ENCODE peak calls at places on chromosomes 1 and 21, in five cellular contexts. R is heart left ventricle; F is aorta; X is Peyer's patch; Z is CD8-positive, alpha-beta T cell. Y is an unnamed sample.

GRCh38 chr1:47231314-47232186 is 475 bp downstream of the TAL1 start:
- DNase-seq in R (peak; percentile 58), F (no peak), X (peak; percentile 53), Z (peak; percentile 53), Y (no peak)

GRCh38 chr21:26966360-26966977 is 419 bp downstream of the ADAMTS5 start:
- DNase-seq in R (no peak), F (no peak), X (no peak), Z (no peak), Y (no peak)

GRCh38 chr1:58821309-58821708 is 37.5 kb upstream of the JUN start:
- DNase-seq in R (no peak), F (no peak), X (no peak), Z (no peak), Y (no peak)

GRCh38 chr1:212698467-212699103 is 1.1 kb downstream of the BATF3 start:
- DNase-seq in R (no peak), F (no peak), X (no peak), Z (no peak), Y (no peak)

GRCh38 chr1:94025383-94026340 is 95.3 kb downstream of the ABCA4 start:
- DNase-seq in R (no peak), F (no peak), X (no peak), Z (no peak), Y (no peak)

GRCh38 chr1:235946570-235946981 is 79.9 kb upstream of the LYST start:
- DNase-seq in R (no peak), F (no peak), X (no peak), Z (no peak), Y (no peak)

GRCh38 chr1:243595527-243596206 is 254.4 kb downstream of the AKT3 start:
- DNase-seq in R (no peak), F (no peak), X (no peak), Z (no peak), Y (no peak)

GRCh38 chr1:204127597-204128242 is 24.1 kb downstream of the ETNK2 start:
- DNase-seq in R (peak; percentile 59), F (peak; percentile 89), X (peak; percentile 68), Z (no peak), Y (no peak)

GRCh38 chr1:166910396-166910994 is 34.4 kb upstream of the TADA1 start:
- DNase-seq in R (peak; percentile 57), F (no peak), X (peak; percentile 93), Z (peak; percentile 77), Y (peak; percentile 51)

GRCh38 chr1:171730052-171730451 is 11.8 kb downstream of the VAMP4 start:
- DNase-seq in R (no peak), F (no peak), X (no peak), Z (no peak), Y (no peak)

GRCh38 chr1:178168535-178168934 is 74.6 kb downstream of the RASAL2 start:
- DNase-seq in R (no peak), F (no peak), X (no peak), Z (no peak), Y (no peak)

GRCh38 chr1:178161516-178161915 is 67.6 kb downstream of the RASAL2 start:
- DNase-seq in R (no peak), F (no peak), X (no peak), Z (no peak), Y (no peak)

GRCh38 chr1:178166625-178167024 is 72.7 kb downstream of the RASAL2 start:
- DNase-seq in R (no peak), F (no peak), X (no peak), Z (no peak), Y (no peak)

GRCh38 chr1:178160736-178161475 is 67.0 kb downstream of the RASAL2 start:
- DNase-seq in R (no peak), F (no peak), X (no peak), Z (no peak), Y (no peak)

DNA sequence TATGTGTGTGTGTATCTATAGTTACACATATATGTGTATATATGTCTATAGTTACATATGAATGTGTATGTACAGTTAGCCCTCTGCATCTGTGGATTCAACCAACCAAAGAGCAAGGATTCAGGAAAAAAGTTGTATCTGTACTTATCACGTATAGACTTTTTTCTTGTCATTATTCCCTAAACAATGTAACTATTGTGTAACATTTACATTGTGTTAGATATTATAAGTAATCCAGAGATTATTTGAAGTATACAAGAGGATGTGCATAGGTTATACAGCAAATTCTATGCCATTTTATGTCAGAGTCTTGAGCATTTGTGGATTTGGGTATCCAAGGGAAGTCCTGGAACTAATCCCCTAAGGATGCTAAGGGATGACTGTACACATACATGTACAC is 71.3 kb downstream of the RASAL2 start:
- DNase-seq in R (no peak), F (no peak), X (no peak), Z (no peak), Y (no peak)
- H3K27ac ChIP-seq in R (no peak overlapping the region), F (no peak overlapping the region), X (no peak overlapping the region), Z (no peak overlapping the region), Y (no peak overlapping the region)

GRCh38 chr1:238927899-238928298 is 458.5 kb upstream of the CHRM3 start:
- DNase-seq in R (no peak), F (no peak), X (no peak), Z (no peak), Y (no peak)
- H3K9me3 ChIP-seq in R (no peaks in the 10 kb centered on the region), F (no peaks in the 10 kb centered on the region), X (no peaks in the 10 kb centered on the region), Z (no peaks in the 10 kb centered on the region), Y (no peaks in the 10 kb centered on the region)

DNA sequence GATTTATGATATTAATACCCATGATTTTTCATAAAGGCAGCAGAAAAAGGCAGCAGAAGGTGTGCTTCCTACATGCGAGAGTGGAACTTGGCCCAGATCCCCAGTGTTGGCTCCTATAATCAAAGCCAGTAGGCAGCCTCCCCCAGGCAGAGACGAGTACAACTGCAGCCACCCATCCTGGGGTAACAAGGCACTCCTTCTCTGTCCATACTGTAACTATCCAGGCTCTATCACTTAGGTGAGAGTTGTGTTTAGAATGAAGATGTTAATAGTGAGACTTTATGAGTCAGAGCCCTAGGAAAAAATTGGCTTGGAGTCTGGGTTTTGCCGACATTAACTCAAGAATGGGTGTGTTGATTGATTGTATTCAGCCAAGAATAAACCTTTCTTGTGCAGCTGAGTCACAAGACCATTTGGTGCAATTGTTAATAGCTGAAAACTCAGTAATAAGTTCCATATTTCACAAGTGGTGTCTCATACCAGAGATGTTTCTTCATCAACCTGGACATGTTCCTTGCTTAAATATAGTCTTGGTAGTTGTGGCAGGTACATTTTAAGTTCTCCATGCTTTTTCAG is 322.3 kb downstream of the DUSP10 start:
- DNase-seq in R (no peak), F (no peak), X (no peak), Z (no peak), Y (no peak)
- H3K27ac ChIP-seq in R (no peak overlapping the region), F (no peak overlapping the region), X (no peak overlapping the region), Z (no peak overlapping the region), Y (no peak overlapping the region)

GRCh38 chr1:248114890-248115289 is 19.9 kb downstream of the OR2L13 start:
- DNase-seq in R (no peak), F (no peak), X (no peak), Z (no peak), Y (no peak)

GRCh38 chr1:248111157-248111556 is 16.2 kb downstream of the OR2L13 start:
- DNase-seq in R (no peak), F (no peak), X (no peak), Z (no peak), Y (no peak)
- H3K9me3 ChIP-seq in R (peaks cover 59% of the 10 kb centered on the region), F (peaks cover 7% of the 10 kb centered on the region), X (no peaks in the 10 kb centered on the region), Z (no peaks in the 10 kb centered on the region), Y (peaks cover 13% of the 10 kb centered on the region)

GRCh38 chr1:13826591-13826990 is 126.6 kb downstream of the PRDM2 start:
- DNase-seq in R (no peak), F (no peak), X (peak; percentile 47), Z (no peak), Y (no peak)

GRCh38 chr1:13829152-13829769 is 129.3 kb downstream of the PRDM2 start:
- DNase-seq in R (no peak), F (no peak), X (peak; percentile 50), Z (no peak), Y (no peak)

GRCh38 chr1:13830616-13831280 is 130.8 kb downstream of the PRDM2 start:
- DNase-seq in R (no peak), F (no peak), X (peak; percentile 52), Z (no peak), Y (no peak)

GRCh38 chr1:13830170-13830569 is 130.2 kb downstream of the PRDM2 start:
- DNase-seq in R (no peak), F (no peak), X (no peak), Z (no peak), Y (no peak)

DNA sequence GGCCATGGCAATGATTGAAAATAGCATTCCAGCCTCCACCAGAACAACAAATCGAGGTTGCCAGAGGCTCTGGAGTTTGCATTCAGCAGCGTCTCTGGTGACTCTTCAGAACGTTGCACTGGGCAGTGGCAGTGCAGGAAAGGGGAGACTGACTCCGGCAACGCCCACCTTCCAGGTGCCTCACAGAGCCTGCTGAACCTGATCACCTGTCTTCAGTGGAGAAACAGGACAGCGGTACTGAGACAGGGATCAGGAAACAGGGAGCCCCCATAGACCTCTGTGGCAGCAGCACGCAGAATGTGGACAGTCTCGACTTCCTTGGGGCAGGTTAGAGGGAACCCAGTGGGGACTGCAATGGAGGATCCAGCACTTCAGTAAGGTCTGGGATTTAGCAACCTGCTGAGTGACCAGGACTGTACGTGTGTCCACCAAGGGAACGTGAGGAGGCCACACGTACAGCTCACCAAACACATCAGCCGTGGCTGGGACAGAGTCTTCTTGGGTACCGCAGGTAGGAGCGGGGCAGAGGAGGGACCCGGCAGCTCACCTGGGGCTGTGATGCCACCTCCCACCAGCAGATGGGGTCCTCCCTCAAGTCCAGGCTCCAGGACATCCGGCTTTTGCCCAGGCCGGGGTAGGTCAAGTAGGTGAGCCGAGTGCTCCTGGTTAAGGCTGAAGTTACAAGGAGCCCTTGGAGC is 128.6 kb downstream of the PRDM2 start:
- DNase-seq in R (no peak), F (no peak), X (peak; percentile 84), Z (peak; percentile 48), Y (no peak)
- H3K27ac ChIP-seq in R (no peak overlapping the region), F (no peak overlapping the region), X (no peak overlapping the region), Z (no peak overlapping the region), Y (no peak overlapping the region)

DNA sequence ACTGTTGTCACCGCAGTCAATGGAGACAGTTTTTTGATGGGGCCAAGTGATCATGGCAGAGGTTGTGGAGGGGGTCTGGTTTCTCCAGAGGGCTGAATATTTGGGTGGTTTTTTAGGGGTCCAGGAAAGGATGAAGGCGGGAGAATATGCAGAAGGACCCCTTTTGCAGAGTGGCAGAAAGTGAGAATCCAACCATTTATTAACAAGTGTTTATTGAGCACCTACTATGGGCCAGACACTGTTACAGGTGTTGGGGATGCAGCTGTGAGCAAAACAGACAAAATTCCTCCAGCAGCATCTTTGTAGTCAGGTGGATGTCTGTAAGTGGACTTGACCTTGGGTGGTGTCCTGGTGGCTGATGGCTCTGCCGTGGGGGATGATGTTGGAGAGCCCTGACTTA is 15.4 kb downstream of the PADI1 start:
- DNase-seq in R (no peak), F (no peak), X (no peak), Z (no peak), Y (no peak)
- H3K9me3 ChIP-seq in R (no peaks in the 10 kb centered on the region), F (no peaks in the 10 kb centered on the region), X (no peaks in the 10 kb centered on the region), Z (no peaks in the 10 kb centered on the region), Y (no peaks in the 10 kb centered on the region)

DNA sequence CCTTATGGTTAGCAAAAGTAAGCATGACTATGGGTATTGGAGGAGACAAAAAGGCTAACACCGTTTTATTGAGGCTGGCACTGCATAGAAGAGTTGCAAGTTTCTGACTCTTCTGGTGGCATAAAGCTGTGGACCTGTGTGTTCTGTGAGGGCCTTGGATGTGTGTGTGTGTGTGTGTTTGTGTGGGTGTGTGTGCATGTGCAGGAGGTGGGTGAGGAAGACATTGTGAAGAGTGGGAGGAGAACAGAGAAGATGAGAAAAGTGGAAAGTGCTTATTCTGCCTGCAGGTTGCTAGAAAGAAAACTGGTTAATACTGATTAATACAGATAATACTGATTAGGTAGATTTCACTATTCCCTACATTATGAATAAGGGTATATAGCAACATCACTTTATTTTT is 12.6 kb downstream of the SLC22A15 start:
- DNase-seq in R (no peak), F (no peak), X (no peak), Z (no peak), Y (no peak)
- H3K27ac ChIP-seq in R (no peak overlapping the region), F (no peak overlapping the region), X (no peak overlapping the region), Z (no peak overlapping the region), Y (no peak overlapping the region)